ENCODE peak calls at places on chromosomes 11 and 22, in ten cellular contexts. W, K, J, P, E, R, I, D, O and X are unnamed samples. For H3K79me2, the result is how much of the 10 kb centered on the place peaks cover.

GRCh38 chr22:32986773-32987050 is 71.5 kb downstream of the SYN3 start:
- DNase-seq in I (no peak), E (no peak), W (no peak), P (no peak), O (no peak), D (no peak), K (no peak), R (no peak), J (no peak), X (no peak)

GRCh38 chr22:30005213-30005857 is 74.9 kb upstream of the HORMAD2 start:
- DNase-seq in K (peak), J (peak), P (peak), W (peak), O (peak), I (peak), E (peak), D (peak), R (peak), X (peak)

GRCh38 chr11:44559207-44559943 is 6.1 kb upstream of the CD82 start:
- DNase-seq in D (peak), I (no peak), W (no peak), R (no peak), O (no peak), J (peak), P (peak), E (peak), K (no peak), X (no peak)

GRCh38 chr11:35163707-35164496 is 24.9 kb downstream of the CD44 start:
- DNase-seq in K (no peak), R (no peak), D (peak), I (no peak), W (no peak), O (no peak), J (no peak), P (peak), E (peak), X (no peak)

GRCh38 chr11:36818410-36818809 is 220.4 kb upstream of the RAG2 start:
- DNase-seq in P (peak), R (peak), I (no peak), W (no peak), J (peak), E (peak), O (peak), D (no peak), K (peak), X (no peak)

GRCh38 chr11:80261776-80262175 is 820.9 kb upstream of the TENM4 start:
- DNase-seq in J (no peak), R (no peak), D (no peak), P (no peak), O (no peak), I (no peak), E (no peak), W (no peak), K (no peak), X (no peak)

GRCh38 chr11:18392434-18393321 is 1.7 kb upstream of the LDHA start:
- DNase-seq in P (peak), J (no peak), R (no peak), K (no peak), O (peak), E (no peak), W (no peak), I (no peak), D (no peak), X (no peak)

GRCh38 chr11:34975482-34975881 is 59.1 kb downstream of the PDHX start:
- DNase-seq in I (no peak), P (no peak), R (no peak), W (no peak), K (no peak), J (no peak), O (no peak), E (peak), D (no peak), X (no peak)

GRCh38 chr11:117319214-117319840 is 3.3 kb upstream of the BACE1 start:
- DNase-seq in E (no peak), R (no peak), O (peak), K (no peak), J (no peak), W (peak), D (no peak), I (no peak), P (no peak), X (peak)

GRCh38 chr11:33733978-33734377 is 2.2 kb downstream of the CD59 start:
- DNase-seq in K (no peak), R (no peak), O (peak), I (no peak), E (no peak), J (no peak), P (no peak), W (no peak), D (no peak), X (no peak)

GRCh38 chr11:76602431-76602861 is 68.1 kb downstream of the LRRC32 start:
- DNase-seq in R (peak), I (no peak), J (no peak), P (no peak), W (peak), O (peak), E (no peak), D (no peak), K (no peak), X (no peak)

GRCh38 chr11:20208622-20209090 is 48.4 kb upstream of the DBX1 start:
- DNase-seq in O (no peak), D (no peak), W (no peak), I (no peak), K (no peak), P (peak), J (peak), E (peak), R (no peak), X (no peak)

DNA sequence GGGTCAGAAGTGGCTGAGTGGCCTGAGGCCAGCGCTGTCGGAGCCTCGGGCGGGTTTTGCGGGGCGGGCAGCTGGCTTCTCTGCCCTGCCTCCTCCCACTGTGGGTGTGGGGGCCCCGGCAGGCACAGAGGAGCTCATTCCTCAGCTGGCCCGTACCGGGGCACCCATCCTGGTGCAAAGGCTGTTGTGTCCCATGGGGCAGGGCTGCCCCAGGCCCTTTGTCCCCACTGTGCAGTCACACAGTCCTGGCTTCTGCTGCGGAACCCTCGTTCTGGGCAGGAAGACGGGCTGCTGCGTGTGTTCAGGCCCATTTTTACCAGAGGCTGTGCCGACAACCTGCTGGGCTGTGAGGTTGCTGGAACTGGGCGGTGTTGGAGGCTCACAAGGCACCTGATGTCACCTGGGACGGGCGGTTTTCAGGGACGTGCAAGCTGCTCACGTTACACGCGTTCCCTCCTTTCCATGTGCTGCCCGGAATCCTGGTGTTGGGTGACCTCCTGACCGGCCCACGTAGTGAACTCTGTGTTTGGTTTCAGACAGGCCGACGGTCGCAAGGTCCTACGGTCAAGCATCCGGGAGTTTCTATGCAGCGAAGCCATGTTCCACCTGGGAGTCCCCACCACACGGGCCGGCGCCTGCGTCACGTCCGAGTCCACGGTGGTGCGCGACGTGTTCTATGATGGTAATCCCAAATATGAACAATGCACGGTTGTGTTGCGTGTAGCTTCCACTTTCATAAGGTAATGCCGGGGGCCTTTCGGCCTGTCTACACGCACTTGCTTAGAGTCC is 5.2 kb downstream of the SELENOO start:
- DNase-seq in D (no peak), I (no peak), E (no peak), R (no peak), O (no peak), P (no peak), K (no peak), W (no peak), J (no peak), X (no peak)
- H3K79me2 ChIP-seq in D (under half), I (under half), E (under half), R (under half), O (under half), P (under half), K (under half), W (under half), J (under half), X (half or more)

GRCh38 chr11:68527585-68527984 is 67.0 kb downstream of the PPP6R3 start:
- DNase-seq in R (no peak), I (no peak), P (no peak), J (peak), E (peak), O (no peak), W (no peak), D (no peak), K (no peak), X (no peak)
- H3K79me2 ChIP-seq in R (half or more), I (half or more), P (half or more), J (half or more), E (under half), O (half or more), W (under half), D (half or more), K (half or more), X (half or more)

GRCh38 chr11:120625565-120625964 is 114.0 kb downstream of the GRIK4 start:
- DNase-seq in R (no peak), E (no peak), W (no peak), J (no peak), O (no peak), I (no peak), P (no peak), D (no peak), K (no peak), X (no peak)

GRCh38 chr11:120627535-120628163 is 116.1 kb downstream of the GRIK4 start:
- DNase-seq in W (no peak), K (no peak), R (no peak), J (no peak), I (no peak), E (no peak), D (no peak), P (no peak), O (no peak), X (no peak)

GRCh38 chr11:120626791-120627190 is 115.2 kb downstream of the GRIK4 start:
- DNase-seq in D (no peak), P (no peak), J (no peak), R (no peak), I (no peak), E (no peak), K (no peak), W (no peak), O (no peak), X (no peak)

GRCh38 chr11:120618399-120618798 is 106.9 kb downstream of the GRIK4 start:
- DNase-seq in K (no peak), P (no peak), J (no peak), E (no peak), O (no peak), R (no peak), I (no peak), W (no peak), D (no peak), X (no peak)

DNA sequence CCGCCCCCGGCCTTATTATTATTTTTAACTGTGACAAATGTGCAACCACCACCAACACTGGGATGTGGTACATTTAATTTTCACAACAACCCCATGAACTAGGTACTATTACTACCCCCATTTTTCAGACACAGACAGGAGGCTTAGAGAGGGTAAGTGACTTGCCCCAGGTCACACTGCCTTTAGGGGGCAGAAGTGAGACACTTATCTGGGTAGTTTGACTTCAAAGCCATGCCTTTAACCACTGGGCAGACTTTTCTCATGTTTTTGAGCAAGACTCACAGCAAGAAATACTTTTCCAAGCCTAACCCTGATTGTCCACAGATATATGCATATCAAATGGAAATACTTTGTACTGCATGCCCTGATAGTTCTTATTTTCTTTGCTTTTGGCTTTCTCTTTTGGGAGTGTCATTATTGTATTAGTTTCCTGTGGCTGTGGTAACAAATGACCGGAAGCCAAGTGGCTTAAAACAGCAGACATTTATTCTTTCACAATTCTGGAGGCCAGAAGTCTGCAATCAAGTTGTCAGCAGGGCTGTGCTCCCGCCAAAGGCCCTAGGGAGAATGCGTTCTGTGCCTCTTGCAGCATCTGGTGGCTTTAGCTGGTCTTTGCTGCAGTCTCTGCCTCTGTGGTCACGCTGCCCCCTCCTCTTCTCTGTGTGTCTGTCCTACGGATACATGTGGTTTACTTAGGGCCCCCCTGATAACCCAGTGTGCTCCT is 110.8 kb downstream of the GRIK4 start:
- DNase-seq in P (peak), K (no peak), D (peak), O (no peak), I (peak), W (peak), R (peak), E (no peak), J (no peak), X (peak)
- H3K79me2 ChIP-seq in P (under half), K (under half), D (under half), O (under half), I (under half), W (under half), R (under half), E (under half), J (under half), X (under half)

GRCh38 chr11:57568330-57568766 is 876 bp upstream of the UBE2L6 start:
- DNase-seq in K (peak), R (no peak), I (peak), P (peak), W (peak), O (no peak), D (no peak), J (no peak), E (peak), X (peak)

GRCh38 chr11:57567210-57567511 is 311 bp downstream of the UBE2L6 start:
- DNase-seq in I (peak), D (peak), R (no peak), K (no peak), P (no peak), W (no peak), J (no peak), E (no peak), O (peak), X (peak)

GRCh38 chr11:57566035-57566504 is 1.4 kb downstream of the UBE2L6 start:
- DNase-seq in P (no peak), E (no peak), J (no peak), R (no peak), O (peak), D (peak), W (peak), K (no peak), I (peak), X (peak)

GRCh38 chr11:57567512-57568329 is at the start of gene UBE2L6:
- DNase-seq in D (peak), J (peak), P (peak), W (peak), R (peak), I (no peak), E (no peak), O (peak), K (no peak), X (peak)

GRCh38 chr11:57566564-57567209 is 785 bp downstream of the UBE2L6 start:
- DNase-seq in R (peak), E (no peak), O (peak), I (no peak), K (no peak), P (no peak), W (peak), J (no peak), D (no peak), X (no peak)
- H3K79me2 ChIP-seq in R (under half), E (under half), O (half or more), I (under half), K (under half), P (under half), W (under half), J (half or more), D (under half), X (under half)

GRCh38 chr11:63876616-63877015 is 37.7 kb downstream of the MARK2 start:
- DNase-seq in W (no peak), E (no peak), P (no peak), J (no peak), R (no peak), K (no peak), I (no peak), D (no peak), O (no peak), X (no peak)
- H3K79me2 ChIP-seq in W (half or more), E (half or more), P (half or more), J (half or more), R (half or more), K (half or more), I (half or more), D (half or more), O (half or more), X (half or more)

GRCh38 chr11:62851807-62852522 is 12.6 kb upstream of the WDR74 start:
- DNase-seq in W (no peak), P (peak), J (no peak), D (peak), E (no peak), R (no peak), I (peak), K (no peak), O (no peak), X (no peak)

GRCh38 chr11:62854013-62854824 is 14.8 kb upstream of the WDR74 start:
- DNase-seq in E (no peak), I (no peak), O (no peak), P (no peak), R (no peak), J (no peak), K (no peak), W (no peak), D (peak), X (no peak)

GRCh38 chr11:62854825-62855570 is 15.6 kb upstream of the WDR74 start:
- DNase-seq in O (no peak), W (no peak), J (no peak), K (no peak), E (no peak), D (peak), P (no peak), R (no peak), I (no peak), X (no peak)

GRCh38 chr11:62852523-62853188 is 13.3 kb upstream of the WDR74 start:
- DNase-seq in D (no peak), J (no peak), I (no peak), E (no peak), O (no peak), R (no peak), W (no peak), K (no peak), P (no peak), X (no peak)

DNA sequence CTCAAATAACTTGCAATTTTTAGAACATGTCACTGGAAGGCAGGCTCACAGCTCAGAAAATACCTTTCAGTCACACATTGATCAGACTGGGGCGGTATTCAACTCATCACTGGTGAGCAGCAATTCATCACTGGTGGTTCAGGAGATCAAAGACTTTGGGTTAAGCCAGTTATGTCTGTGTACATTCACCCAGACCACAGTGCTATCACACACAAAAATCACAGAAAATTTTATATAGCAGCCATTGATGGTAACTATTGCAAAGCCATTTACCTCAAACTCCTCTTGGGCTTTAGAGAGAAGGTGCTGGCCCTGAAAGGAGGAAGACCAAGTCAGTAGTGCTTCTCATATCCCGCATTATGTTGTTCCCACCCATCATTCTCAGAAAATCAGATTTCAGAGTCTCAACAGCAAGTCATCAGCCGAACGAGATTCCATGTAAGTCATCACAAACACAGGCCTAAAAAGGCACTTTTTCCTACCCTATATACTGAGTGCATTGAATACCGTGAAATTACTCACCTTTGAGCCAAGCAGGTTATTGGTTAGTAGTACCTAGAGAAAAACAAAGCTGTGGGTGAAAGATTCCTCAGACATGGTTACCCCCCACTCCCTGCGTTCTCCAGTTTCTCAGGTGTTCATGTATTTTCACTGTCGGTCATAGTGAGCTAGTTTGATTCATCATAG is 14.0 kb upstream of the WDR74 start:
- DNase-seq in D (no peak), O (no peak), W (no peak), P (no peak), E (no peak), K (no peak), J (no peak), R (no peak), I (no peak), X (no peak)
- H3K79me2 ChIP-seq in D (half or more), O (under half), W (under half), P (half or more), E (half or more), K (half or more), J (half or more), R (half or more), I (half or more), X (under half)

GRCh38 chr11:89487016-89487415 is 4.2 kb downstream of the NOX4 start:
- DNase-seq in D (no peak), E (peak), R (no peak), O (peak), P (no peak), W (no peak), I (no peak), K (no peak), J (no peak), X (peak)
- H3K79me2 ChIP-seq in D (under half), E (under half), R (under half), O (under half), P (under half), W (under half), I (under half), K (under half), J (under half), X (under half)